ENCODE peak calls at places on chromosomes 1 and 21, in four cellular contexts. K, L, E and X are unnamed samples.

GRCh38 chr1:151175036-151175741 is 592 bp downstream of the TMOD4 start:
- DNase-seq in L (no peak), E (no peak), K (no peak), X (no peak)

GRCh38 chr1:206633708-206634121 is 1.6 kb upstream of the DYRK3 start:
- DNase-seq in E (no peak), L (peak; percentile 97), K (no peak), X (no peak)

GRCh38 chr1:23384312-23385058 is 14.8 kb upstream of the ZNF436 start:
- DNase-seq in E (no peak), K (no peak), L (peak; percentile 97), X (no peak)

GRCh38 chr1:44246806-44247205 is 33.5 kb downstream of the DMAP1 start:
- DNase-seq in K (no peak), L (no peak), E (no peak), X (no peak)

GRCh38 chr1:33295023-33295422 is 25.9 kb downstream of the A3GALT2 start:
- DNase-seq in E (no peak), L (no peak), K (no peak), X (no peak)

GRCh38 chr1:34460193-34460592 is 283.5 kb downstream of the C1orf94 start:
- DNase-seq in K (peak; percentile 32), E (peak; percentile 62), L (peak; percentile 15), X (peak; percentile 12)

GRCh38 chr21:43209575-43210453 is 41.0 kb downstream of the CRYAA start:
- DNase-seq in L (peak; percentile 27), K (no peak), E (no peak), X (no peak)

GRCh38 chr1:209672705-209673630 is 2.2 kb upstream of the G0S2 start:
- DNase-seq in L (peak; percentile 62), E (peak; percentile 86), K (peak; percentile 89), X (no peak)

GRCh38 chr21:14121719-14122118 is 89.0 kb downstream of the LIPI start:
- DNase-seq in K (peak; percentile 43), E (no peak), L (no peak), X (peak; percentile 5)

GRCh38 chr1:200206340-200206739 is 178.8 kb downstream of the NR5A2 start:
- DNase-seq in E (no peak), K (no peak), L (peak; percentile 86), X (no peak)

GRCh38 chr1:156496211-156496761 is 4.3 kb downstream of the MEF2D start:
- DNase-seq in E (no peak), L (no peak), K (no peak), X (no peak)

GRCh38 chr1:179598631-179599030 is 7.0 kb downstream of the TDRD5 start:
- DNase-seq in L (no peak), K (no peak), E (peak; percentile 8), X (no peak)

GRCh38 chr1:54253480-54253879 is 53.5 kb downstream of the MRPL37 start:
- DNase-seq in L (peak; percentile 88), K (no peak), E (no peak), X (no peak)

GRCh38 chr1:212294983-212295382 is 9.8 kb downstream of the PPP2R5A start:
- DNase-seq in K (no peak), E (no peak), L (peak; percentile 58), X (no peak)

GRCh38 chr1:155326020-155326526 is 5.4 kb downstream of the RUSC1 start:
- DNase-seq in E (no peak), L (no peak), K (no peak), X (no peak)

GRCh38 chr1:32246888-32247273 is at the start of gene FAM167B:
- DNase-seq in E (no peak), L (peak; percentile 23), K (no peak), X (no peak)

GRCh38 chr1:200226268-200226968 is 183.4 kb downstream of the ZNF281 start:
- DNase-seq in L (no peak), E (no peak), K (peak; percentile 56), X (no peak)

GRCh38 chr1:227449051-227449450 is 114.3 kb upstream of the ZNF678 start:
- DNase-seq in E (peak; percentile 52), L (peak; percentile 33), K (peak; percentile 17), X (no peak)

GRCh38 chr21:34986561-34987533 is 62.3 kb downstream of the RUNX1 start:
- DNase-seq in K (peak; percentile 86), L (peak; percentile 40), E (peak; percentile 64), X (no peak)

GRCh38 chr1:215252164-215252563 is 169.6 kb downstream of the KCNK2 start:
- DNase-seq in L (no peak), K (no peak), E (no peak), X (no peak)

GRCh38 chr1:167762061-167762746 is 40.4 kb downstream of the MPZL1 start:
- DNase-seq in E (no peak), K (no peak), L (no peak), X (no peak)

GRCh38 chr1:214005716-214006115 is 17.9 kb downstream of the PROX1 start:
- DNase-seq in E (no peak), L (no peak), K (no peak), X (no peak)

GRCh38 chr1:232561381-232561780 is 68.6 kb downstream of the SIPA1L2 start:
- DNase-seq in E (no peak), L (no peak), K (no peak), X (no peak)